ENCODE peak calls at places on chromosome 1, in five cellular contexts. K is mesenchymal stem cell, Z is H1, A is H9, S is neuronal stem cell. P is an unnamed sample.
A peak's percentile ranks its signal among the peaks of the same experiment; 100 is the strongest.

GRCh38 chr1:151549199-151549598 is 9.1 kb downstream of the TUFT1 start:
- DNase-seq in S (no peak), A (no peak), Z (no peak), K (peak; percentile 20), P (no peak)

GRCh38 chr1:13667696-13668095 is 32.3 kb upstream of the PRDM2 start:
- DNase-seq in K (no peak), Z (no peak), A (no peak), S (no peak), P (no peak)

GRCh38 chr1:228369608-228370438 is 36.8 kb downstream of the TRIM11 start:
- DNase-seq in A (no peak), Z (no peak), S (no peak), K (no peak), P (no peak)

GRCh38 chr1:100750002-100750885 is 30.7 kb downstream of the VCAM1 start:
- DNase-seq in K (no peak), S (no peak), A (peak; percentile 47), Z (no peak), P (no peak)

GRCh38 chr1:202852163-202852904 is 36.6 kb downstream of the RABIF start:
- DNase-seq in A (peak; percentile 79), K (peak; percentile 62), S (peak; percentile 21), Z (peak; percentile 62), P (peak; percentile 79)

GRCh38 chr1:63630666-63631065 is 37.5 kb downstream of the PGM1 start:
- DNase-seq in S (no peak), A (no peak), Z (no peak), K (no peak), P (no peak)

GRCh38 chr1:182877842-182878241 is 38.7 kb downstream of the DHX9 start:
- DNase-seq in Z (no peak), A (no peak), K (no peak), S (no peak), P (no peak)

GRCh38 chr1:172005856-172006255 is 164.6 kb downstream of the DNM3 start:
- DNase-seq in Z (no peak), A (no peak), K (peak; percentile 36), S (no peak), P (peak; percentile 20)

GRCh38 chr1:205247130-205247921 is 19.6 kb downstream of the TMCC2 start:
- DNase-seq in K (peak; percentile 37), S (no peak), Z (no peak), A (no peak), P (no peak)

GRCh38 chr1:2322065-2322571 is 69.2 kb downstream of the MORN1 start:
- DNase-seq in A (peak; percentile 61), Z (no peak), K (peak; percentile 97), S (peak; percentile 70), P (peak; percentile 91)

GRCh38 chr1:183812111-183812510 is 7.2 kb downstream of the RGL1 start:
- DNase-seq in Z (no peak), S (no peak), A (no peak), K (no peak), P (no peak)

GRCh38 chr1:12208764-12209494 is 20.9 kb upstream of the VPS13D start:
- DNase-seq in K (peak; percentile 74), A (peak; percentile 87), S (peak; percentile 88), Z (peak; percentile 82), P (peak; percentile 92)

GRCh38 chr1:157245823-157246222 is 107.6 kb upstream of the ETV3 start:
- DNase-seq in K (no peak), A (no peak), Z (no peak), S (no peak), P (peak; percentile 17)

GRCh38 chr1:201710632-201711031 is 118.3 kb upstream of the IPO9 start:
- DNase-seq in S (no peak), A (no peak), K (no peak), Z (no peak), P (no peak)

GRCh38 chr1:165637427-165637826 is 6.4 kb downstream of the MGST3 start:
- DNase-seq in S (no peak), K (peak; percentile 41), Z (no peak), A (no peak), P (peak; percentile 60)

GRCh38 chr1:151494741-151495281 is 16.4 kb upstream of the CGN start:
- DNase-seq in A (no peak), K (peak; percentile 58), Z (no peak), S (no peak), P (peak; percentile 19)

GRCh38 chr1:240033406-240033805 is 58.3 kb upstream of the FMN2 start:
- DNase-seq in Z (no peak), K (no peak), S (no peak), A (no peak), P (no peak)

GRCh38 chr1:50426702-50427085 is 3.5 kb upstream of the DMRTA2 start:
- DNase-seq in Z (no peak), A (no peak), K (no peak), S (no peak), P (no peak)
- H2BK12ac ChIP-seq in Z (no peak overlapping the region), A (no peak overlapping the region), K (no peak overlapping the region), S (no peak overlapping the region), P (no peak overlapping the region)

GRCh38 chr1:156153362-156153761 is at the start of gene SEMA4A:
- DNase-seq in A (no peak), S (no peak), Z (no peak), K (peak; percentile 29), P (peak; percentile 61)
- H2BK120ac ChIP-seq in A (no peak within 1 kb of the TSS), S (peak within 1 kb of the TSS; percentile 20), Z (no peak within 1 kb of the TSS), K (no peak within 1 kb of the TSS), P (no peak within 1 kb of the TSS)

GRCh38 chr1:9401080-9401453 is 108.4 kb downstream of the SPSB1 start:
- DNase-seq in K (no peak), Z (no peak), S (no peak), A (no peak), P (no peak)
- H2BK12ac ChIP-seq in K (peak overlapping the region; percentile 96), Z (no peak overlapping the region), S (no peak overlapping the region), A (no peak overlapping the region), P (peak overlapping the region; percentile 67)

DNA sequence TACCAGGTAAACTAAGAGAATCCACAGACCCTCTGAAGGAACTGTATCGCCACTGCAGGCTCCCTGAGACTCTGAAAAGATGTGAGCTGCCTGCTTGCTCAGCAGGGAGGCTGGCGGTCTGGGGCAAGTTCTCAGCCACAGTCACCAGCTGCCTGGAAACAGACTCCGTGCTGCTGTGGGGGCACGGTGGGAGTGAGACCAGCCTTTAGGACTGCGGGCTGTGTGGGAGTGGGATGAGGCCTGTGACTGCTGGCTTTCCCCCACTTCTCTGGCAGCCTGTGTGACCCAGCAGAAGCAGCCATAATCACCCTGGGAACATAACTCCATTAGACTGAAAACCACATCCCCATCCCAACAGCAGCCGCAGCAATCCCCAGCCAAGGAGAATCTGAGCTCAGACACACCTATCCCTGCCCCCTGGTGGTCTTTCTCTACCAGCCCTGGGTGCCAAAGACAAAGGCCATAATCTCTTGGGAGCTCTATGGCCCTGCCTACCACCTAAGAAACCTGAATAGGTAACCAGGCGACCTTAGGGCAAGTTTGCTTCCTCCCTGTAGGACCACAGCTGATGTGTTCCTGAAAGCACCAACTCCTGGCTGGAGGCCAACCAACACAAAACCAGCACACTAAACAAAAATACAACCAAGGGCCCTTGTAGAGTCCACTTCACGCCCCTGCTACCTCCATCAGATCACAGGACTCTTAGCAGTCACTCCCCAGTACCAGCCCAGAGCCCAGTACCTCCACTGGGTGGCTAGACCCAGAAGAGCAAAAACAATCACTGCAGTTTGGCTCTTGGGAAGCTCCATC is 151.5 kb downstream of the SMYD3 start:
- DNase-seq in Z (no peak), K (no peak), A (peak; percentile 59), S (no peak), P (no peak)
- H2BK120ac ChIP-seq in Z (peak overlapping the region; percentile 22), K (no peak overlapping the region), A (no peak overlapping the region), S (no peak overlapping the region), P (peak overlapping the region; percentile 96)

DNA sequence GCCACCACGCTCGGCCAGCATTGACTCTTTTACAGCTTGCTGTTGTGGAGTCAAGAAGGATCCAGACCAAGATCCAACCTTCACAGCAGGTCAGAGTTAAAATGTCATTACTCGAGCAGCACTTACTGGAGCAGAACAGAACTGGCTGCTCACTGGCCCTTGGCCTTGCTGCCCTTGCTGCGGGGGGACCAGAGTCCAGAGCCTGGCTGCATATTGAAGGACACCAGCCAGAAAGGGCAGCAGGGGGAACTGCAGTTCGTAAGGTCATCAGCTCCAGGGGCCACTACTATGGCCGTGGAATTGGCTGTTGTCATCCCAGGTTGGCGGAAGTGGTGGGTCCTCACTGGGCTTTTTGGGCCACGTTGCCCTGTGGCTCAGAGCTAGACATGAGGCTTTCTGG is 15.3 kb upstream of the GPR137B start:
- DNase-seq in Z (no peak), K (no peak), S (no peak), A (no peak), P (no peak)
- H2BK12ac ChIP-seq in Z (no peak overlapping the region), K (no peak overlapping the region), S (no peak overlapping the region), A (no peak overlapping the region), P (no peak overlapping the region)

GRCh38 chr1:241846862-241847539 is 1.0 kb upstream of the EXO1 start:
- DNase-seq in Z (no peak), S (no peak), A (no peak), K (no peak), P (no peak)
- H2BK120ac ChIP-seq in Z (no peak overlapping the region), S (no peak overlapping the region), A (no peak overlapping the region), K (no peak overlapping the region), P (no peak overlapping the region)

GRCh38 chr1:48676822-48677221 is 99.9 kb downstream of the BEND5 start:
- DNase-seq in A (no peak), Z (no peak), S (no peak), K (no peak), P (no peak)

GRCh38 chr1:48673725-48674124 is 103.0 kb downstream of the BEND5 start:
- DNase-seq in Z (no peak), A (peak; percentile 82), K (no peak), S (no peak), P (peak; percentile 12)

GRCh38 chr1:48676376-48676775 is 100.3 kb downstream of the BEND5 start:
- DNase-seq in A (no peak), S (no peak), K (no peak), Z (no peak), P (no peak)

GRCh38 chr1:48674641-48675040 is 102.0 kb downstream of the BEND5 start:
- DNase-seq in A (no peak), Z (no peak), S (no peak), K (no peak), P (no peak)

GRCh38 chr1:48675251-48675650 is 101.4 kb downstream of the BEND5 start:
- DNase-seq in Z (no peak), S (no peak), A (no peak), K (no peak), P (no peak)
- H2BK12ac ChIP-seq in Z (no peak overlapping the region), S (no peak overlapping the region), A (no peak overlapping the region), K (no peak overlapping the region), P (no peak overlapping the region)

P was measured in trophoblast cell.